ENCODE peak calls at places on chromosomes 3 and 15, in four cellular contexts. F is heart left ventricle, B is upper lobe of right lung, U is HCT116. G is an unnamed sample.

GRCh38 chr15:92429378-92430066 is 35.8 kb downstream of the ST8SIA2 start:
- DNase-seq in B (no peak), F (no peak), U (peak; percentile 18), G (no peak)

GRCh38 chr3:34782876-34783275 is 856.4 kb upstream of the ARPP21 start:
- DNase-seq in U (no peak), B (no peak), F (no peak), G (no peak)

GRCh38 chr3:174016186-174016585 is 618.6 kb downstream of the NLGN1 start:
- DNase-seq in F (no peak), U (no peak), B (no peak), G (no peak)

GRCh38 chr15:85339976-85340665 is 40.3 kb upstream of the AKAP13 start:
- DNase-seq in U (no peak), B (no peak), F (no peak), G (no peak)

GRCh38 chr3:78281381-78281780 is 1241.5 kb downstream of the ROBO2 start:
- DNase-seq in U (no peak), B (no peak), F (no peak), G (no peak)

GRCh38 chr3:186149319-186149718 is 40.4 kb upstream of the ETV5 start:
- DNase-seq in B (no peak), F (no peak), U (no peak), G (no peak)

GRCh38 chr3:175941352-175941751 is 1082.2 kb downstream of the NAALADL2 start:
- DNase-seq in U (no peak), B (no peak), F (no peak), G (no peak)

GRCh38 chr3:45441570-45442313 is 53.4 kb downstream of the LARS2 start:
- DNase-seq in F (no peak), B (no peak), U (no peak), G (no peak)

GRCh38 chr3:31980530-31981205 is 394 bp downstream of the OSBPL10 start:
- DNase-seq in F (peak; percentile 32), B (peak; percentile 90), U (peak; percentile 53), G (peak; percentile 27)

GRCh38 chr3:130991126-130991525 is 35.5 kb downstream of the ASTE1 start:
- DNase-seq in F (no peak), B (no peak), U (no peak), G (no peak)

GRCh38 chr3:122760457-122761271 is 33.0 kb downstream of the HSPBAP1 start:
- DNase-seq in U (peak; percentile 8), F (no peak), B (no peak), G (no peak)

GRCh38 chr3:11592460-11593298 is 51.0 kb downstream of the VGLL4 start:
- DNase-seq in F (no peak), U (no peak), B (no peak), G (no peak)

GRCh38 chr15:40161693-40162401 is 978 bp downstream of the BUB1B start:
- DNase-seq in B (no peak), U (no peak), F (no peak), G (no peak)

GRCh38 chr3:175192536-175192935 is 333.4 kb downstream of the NAALADL2 start:
- DNase-seq in U (peak; percentile 8), F (no peak), B (no peak), G (no peak)

GRCh38 chr15:66720206-66721010 is 18.4 kb downstream of the SMAD6 start:
- DNase-seq in U (no peak), F (peak; percentile 15), B (peak; percentile 84), G (no peak)

GRCh38 chr3:54822206-54822605 is 105.7 kb downstream of the LRTM1 start:
- DNase-seq in U (no peak), F (no peak), B (no peak), G (peak; percentile 21)
- H3K27ac ChIP-seq in U (no peak overlapping the region), F (no peak overlapping the region), B (no peak overlapping the region), G (no peak overlapping the region)

DNA sequence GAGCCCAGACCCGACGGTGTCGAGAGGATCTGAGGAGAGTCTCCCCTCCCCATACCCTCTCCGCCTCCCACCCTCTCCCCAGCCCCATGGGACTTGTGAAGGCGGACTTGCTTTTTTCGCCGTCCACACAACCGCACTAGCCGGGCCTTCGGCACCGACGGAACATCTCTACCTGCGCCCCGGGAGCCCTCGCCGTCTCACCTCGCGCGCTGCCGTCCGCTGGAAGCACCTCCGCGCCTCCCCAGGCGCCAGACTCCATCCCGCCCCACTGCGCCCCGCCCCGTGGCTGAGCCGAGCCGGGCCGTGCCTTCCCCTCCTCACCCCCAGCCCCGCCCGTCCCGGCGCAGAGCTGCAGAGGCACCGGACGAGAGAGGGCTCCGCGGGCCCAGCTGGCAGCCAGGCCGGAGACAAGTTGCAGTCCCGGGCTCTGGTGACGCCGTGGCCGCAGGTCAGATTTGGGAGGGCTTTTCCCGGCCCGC is at the start of the genes DUOX1 and DUOXA1:
- DNase-seq in B (peak; percentile 94), F (peak; percentile 42), U (peak; percentile 16), G (peak; percentile 57)
- H3K4me3 ChIP-seq in B (peak within 1 kb of the TSS; percentile 56), F (peak within 1 kb of the TSS; percentile 40), U (peak within 1 kb of the TSS; percentile 68), G (peak within 1 kb of the TSS; percentile 27)

GRCh38 chr3:145395421-145395820 is 765.6 kb downstream of the PLOD2 start:
- DNase-seq in B (no peak), U (no peak), F (no peak), G (no peak)
- H3K4me1 ChIP-seq in B (no peaks in the 10 kb centered on the region), U (no peaks in the 10 kb centered on the region), F (no peaks in the 10 kb centered on the region), G (no peaks in the 10 kb centered on the region)

GRCh38 chr15:52143862-52144261 is 31.3 kb upstream of the BCL2L10 start:
- DNase-seq in U (no peak), F (no peak), B (no peak), G (no peak)
- H3K27ac ChIP-seq in U (no peak overlapping the region), F (no peak overlapping the region), B (no peak overlapping the region), G (no peak overlapping the region)

GRCh38 chr3:116103868-116104530 is 341.3 kb downstream of the LSAMP start:
- DNase-seq in F (no peak), B (no peak), U (no peak), G (no peak)
- H3K4me3 ChIP-seq in F (no peak overlapping the region), B (no peak overlapping the region), U (no peak overlapping the region), G (no peak overlapping the region)

GRCh38 chr3:10188798-10189556 is 24.3 kb downstream of the IRAK2 start:
- DNase-seq in U (no peak), B (no peak), F (no peak), G (no peak)
- H3K4me1 ChIP-seq in U (peaks cover 35% of the 10 kb centered on the region), B (peaks cover 78% of the 10 kb centered on the region), F (peaks cover 46% of the 10 kb centered on the region), G (peaks cover 71% of the 10 kb centered on the region)

DNA sequence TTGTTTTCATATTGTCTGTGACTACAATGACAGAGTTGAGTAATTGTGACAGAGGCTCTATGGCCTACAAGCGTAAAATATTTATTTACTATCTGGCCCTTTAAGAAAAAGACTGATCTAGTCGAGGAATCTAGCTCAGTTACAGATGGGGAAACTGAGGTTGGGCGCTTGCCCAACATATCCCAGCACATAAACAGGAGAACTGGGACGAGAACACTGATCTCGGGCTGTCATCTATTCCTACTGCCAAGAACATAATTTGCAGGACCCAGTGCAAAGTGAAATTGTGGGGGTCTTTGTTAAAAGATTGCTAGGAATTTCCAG is 1.9 kb downstream of the FES start:
- DNase-seq in B (no peak), U (no peak), F (no peak), G (no peak)
- H3K27ac ChIP-seq in B (peak overlapping the region; percentile 96), U (no peak overlapping the region), F (peak overlapping the region; percentile 95), G (no peak overlapping the region)